ENCODE peak calls at places on chromosomes 1 and 21, in five cellular contexts. K is lower lobe of right lung, U is SK-N-SH, M is right atrium auricular region, Z is foreskin fibroblast. N is an unnamed sample.

GRCh38 chr1:240235521-240236288 is 144.0 kb downstream of the FMN2 start:
- DNase-seq in K (no peak), U (no peak), M (no peak), Z (peak), N (no peak)

GRCh38 chr1:242525360-242525722 is 844 bp upstream of the PLD5 start:
- DNase-seq in K (no peak), U (peak), M (no peak), Z (no peak), N (no peak)

GRCh38 chr1:156160744-156161181 is 7.4 kb downstream of the SEMA4A start:
- DNase-seq in K (peak), U (peak), M (peak), Z (peak), N (no peak)

GRCh38 chr1:237296861-237297260 is 254.9 kb downstream of the RYR2 start:
- DNase-seq in K (no peak), U (no peak), M (no peak), Z (no peak), N (no peak)

GRCh38 chr1:77664923-77665516 is 17.4 kb downstream of the ZZZ3 start:
- DNase-seq in K (no peak), U (no peak), M (no peak), Z (no peak), N (no peak)

GRCh38 chr21:39630827-39631226 is 18.1 kb downstream of the B3GALT5 start:
- DNase-seq in K (no peak), U (no peak), M (no peak), Z (peak), N (peak)

GRCh38 chr1:173161510-173162221 is 45.5 kb downstream of the TNFSF4 start:
- DNase-seq in K (no peak), U (no peak), M (no peak), Z (peak), N (peak)

GRCh38 chr1:1925437-1926345 is 6.6 kb upstream of the TMEM52 start:
- DNase-seq in K (no peak), U (peak), M (no peak), Z (no peak), N (no peak)

GRCh38 chr21:31802331-31802730 is 70.4 kb upstream of the SCAF4 start:
- DNase-seq in K (no peak), U (no peak), M (no peak), Z (no peak), N (no peak)

GRCh38 chr1:228001738-228002535 is 4.9 kb upstream of the WNT3A start:
- DNase-seq in K (no peak), U (no peak), M (peak), Z (no peak), N (no peak)

GRCh38 chr1:222385973-222386372 is 161.9 kb downstream of the HHIPL2 start:
- DNase-seq in K (no peak), U (no peak), M (no peak), Z (no peak), N (no peak)
- TF ChIP-seq CTCF in K (no peak), U (no peak), M (no peak), Z (no peak), N (no peak)

DNA sequence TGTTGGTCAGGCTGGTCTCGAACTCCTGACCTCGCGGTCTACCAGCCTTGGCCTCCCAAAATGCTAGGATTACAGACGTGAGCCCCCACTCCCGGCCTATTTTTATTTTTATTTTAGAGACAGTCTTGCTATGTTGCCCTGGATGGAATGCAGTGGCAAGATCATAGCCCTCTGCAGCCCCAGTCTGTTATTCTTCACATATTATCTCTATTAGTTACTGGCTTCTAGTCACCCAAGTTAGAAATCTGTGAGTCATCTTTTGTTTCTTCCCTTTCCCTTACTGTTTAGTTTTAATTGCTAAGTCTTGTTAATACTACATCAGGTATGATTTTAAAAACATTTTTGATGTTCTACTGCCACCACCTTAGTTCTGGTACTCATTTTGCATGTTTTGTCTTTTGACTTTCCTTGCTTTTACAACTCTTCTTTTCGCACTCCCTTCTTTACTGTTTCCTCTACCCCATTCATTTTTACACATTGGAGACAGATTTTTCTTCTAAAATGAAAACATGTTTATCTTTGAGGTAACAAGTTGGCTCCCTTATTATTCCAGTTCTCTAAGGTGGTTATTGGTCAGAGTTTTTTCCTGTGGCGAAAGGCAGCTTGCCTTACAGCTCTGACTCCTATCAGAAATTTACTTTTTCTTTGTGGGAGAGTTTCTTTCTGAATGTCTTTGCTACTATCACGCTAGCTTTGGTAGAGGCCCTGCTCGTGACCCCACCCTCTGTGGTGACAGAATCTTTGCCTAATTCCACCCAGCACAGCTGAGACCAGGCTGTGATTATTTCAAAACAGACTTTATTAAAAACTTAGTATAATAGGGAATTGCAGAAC is 19.5 kb downstream of the ZMYM4 start:
- DNase-seq in K (no peak), U (no peak), M (no peak), Z (peak), N (peak)
- TF ChIP-seq CTCF in K (no peak), U (peak), M (no peak), Z (no peak), N (no peak)

DNA sequence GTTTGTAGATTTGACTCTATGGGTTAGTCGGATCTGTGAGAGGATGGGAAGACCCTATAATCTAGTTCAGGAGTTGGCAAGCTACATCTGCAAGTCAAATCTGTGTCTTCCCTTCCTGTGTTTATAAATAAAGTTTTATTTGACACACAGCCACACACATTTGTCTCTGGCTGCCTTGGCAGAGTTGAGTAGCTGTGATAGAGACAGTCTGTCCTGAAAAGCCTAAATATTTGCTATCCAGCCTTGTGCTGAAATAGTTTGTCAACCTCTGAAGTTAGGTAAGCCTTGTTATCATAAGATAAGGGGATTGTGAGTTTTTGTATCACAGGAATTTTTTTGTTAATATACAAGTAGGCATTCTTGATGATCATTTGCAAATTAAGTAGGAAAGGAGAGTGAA is 136.8 kb downstream of the NOS1AP start:
- DNase-seq in K (no peak), U (no peak), M (no peak), Z (no peak), N (no peak)
- TF ChIP-seq CTCF in K (no peak), U (no peak), M (no peak), Z (no peak), N (no peak)

GRCh38 chr1:180269848-180270766 is 40.0 kb downstream of the LHX4 start:
- DNase-seq in K (no peak), U (no peak), M (peak), Z (no peak), N (no peak)
- TF ChIP-seq CTCF in K (no peak), U (peak), M (no peak), Z (peak), N (peak)

DNA sequence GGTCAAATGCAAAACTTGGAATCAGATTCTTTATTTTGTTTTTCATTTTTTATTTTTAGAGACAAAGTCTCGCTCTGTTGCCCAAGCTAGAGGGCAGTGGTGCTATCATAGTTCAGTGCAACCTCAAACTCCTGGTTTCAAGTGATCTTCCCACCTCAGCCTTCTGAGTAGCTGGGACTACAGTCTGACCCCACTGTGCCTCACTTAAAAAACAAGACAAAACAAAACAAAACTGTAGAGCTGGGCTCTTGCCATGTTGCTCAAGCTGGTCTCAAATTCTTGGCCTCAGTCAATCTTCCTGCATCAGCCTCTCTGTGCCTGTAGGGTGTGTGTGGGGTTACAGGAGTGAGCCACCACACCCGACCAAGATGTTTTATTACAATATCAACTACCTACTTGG is 396.0 kb upstream of the USP24 start:
- DNase-seq in K (no peak), U (no peak), M (no peak), Z (peak), N (no peak)
- TF ChIP-seq CTCF in K (no peak), U (no peak), M (no peak), Z (no peak), N (peak)

GRCh38 chr1:90434460-90434859 is 282.6 kb downstream of the BARHL2 start:
- DNase-seq in K (no peak), U (no peak), M (no peak), Z (no peak), N (no peak)
- TF ChIP-seq CTCF in K (no peak), U (peak), M (no peak), Z (no peak), N (no peak)